ENCODE peak calls at places on chromosomes 13 and 19, in five cellular contexts. U is H1, E is stomach, G is HepG2, M is suprapubic skin. B is an unnamed sample.

GRCh38 chr13:100130930-100131511 is 42.1 kb downstream of the PCCA start:
- DNase-seq in U (no peak), E (no peak), G (no peak), M (no peak), B (no peak)

GRCh38 chr19:23547156-23547555 is 139.9 kb downstream of the ZNF675 start:
- DNase-seq in U (no peak), E (no peak), G (no peak), M (no peak), B (no peak)

GRCh38 chr13:33110713-33111413 is 94.6 kb downstream of the KL start:
- DNase-seq in U (no peak), E (no peak), G (no peak), M (peak), B (peak)

GRCh38 chr13:39485314-39485700 is 117.7 kb downstream of the LHFPL6 start:
- DNase-seq in U (no peak), E (no peak), G (no peak), M (no peak), B (no peak)

GRCh38 chr13:37495046-37495445 is 103.5 kb downstream of the POSTN start:
- DNase-seq in U (no peak), E (no peak), G (no peak), M (no peak), B (no peak)

GRCh38 chr13:106372199-106373160 is 163.0 kb downstream of the EFNB2 start:
- DNase-seq in U (no peak), E (no peak), G (no peak), M (no peak), B (no peak)

GRCh38 chr13:113299951-113300350 is 2.9 kb downstream of the LAMP1 start:
- DNase-seq in U (no peak), E (no peak), G (peak), M (no peak), B (no peak)

GRCh38 chr13:98681017-98681416 is 71.5 kb downstream of the SLC15A1 start:
- DNase-seq in U (no peak), E (no peak), G (no peak), M (no peak), B (no peak)

GRCh38 chr19:47663911-47664771 is 49.1 kb upstream of the EHD2 start:
- DNase-seq in U (no peak), E (peak), G (peak), M (peak), B (peak)

GRCh38 chr19:4639531-4640246 is 373 bp downstream of the TNFAIP8L1 start:
- DNase-seq in U (no peak), E (no peak), G (peak), M (no peak), B (peak)

GRCh38 chr13:103195762-103196161 is 129.5 kb upstream of the SLC10A2 start:
- DNase-seq in U (no peak), E (no peak), G (no peak), M (no peak), B (no peak)

GRCh38 chr13:63198076-63198475 is 1782.4 kb upstream of the PCDH20 start:
- DNase-seq in U (no peak), E (no peak), G (no peak), M (no peak), B (no peak)

GRCh38 chr19:28009696-28010095 is 1203.3 kb downstream of the UQCRFS1 start:
- DNase-seq in U (no peak), E (no peak), G (no peak), M (no peak), B (no peak)

GRCh38 chr19:33826521-33826920 is 29.9 kb downstream of the KCTD15 start:
- DNase-seq in U (peak), E (no peak), G (no peak), M (peak), B (no peak)

GRCh38 chr19:36030264-36031148 is 2.2 kb downstream of the CLIP3 start:
- DNase-seq in U (no peak), E (no peak), G (no peak), M (no peak), B (no peak)

GRCh38 chr19:17977488-17977887 is 10.6 kb downstream of the KCNN1 start:
- DNase-seq in U (no peak), E (no peak), G (no peak), M (no peak), B (no peak)

GRCh38 chr13:70816853-70817252 is 708.6 kb upstream of the KLHL1 start:
- DNase-seq in U (no peak), E (no peak), G (no peak), M (no peak), B (no peak)

DNA sequence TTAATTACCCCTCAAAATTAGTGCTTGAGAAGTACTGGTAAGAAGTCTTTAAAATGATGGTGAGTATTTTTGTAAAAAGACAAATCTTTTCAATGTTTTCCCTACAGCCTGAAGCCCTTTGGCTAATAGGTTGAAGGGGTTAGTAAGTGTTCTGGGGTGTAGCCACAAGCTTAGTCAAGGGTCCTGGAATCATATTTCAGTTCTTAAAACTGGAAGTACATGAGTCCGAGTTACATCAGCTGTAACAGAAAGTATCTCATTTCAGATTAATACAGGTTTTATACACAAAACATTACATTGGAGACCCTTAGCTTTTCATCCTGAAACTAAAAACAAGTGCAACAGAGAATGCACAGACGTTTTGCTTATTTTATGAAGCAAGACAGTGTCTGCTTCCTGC is 52.7 kb upstream of the TEX29 start:
- DNase-seq in U (no peak), E (no peak), G (no peak), M (no peak), B (no peak)
- H3K27ac ChIP-seq in U (no peak), E (no peak), G (no peak), M (no peak), B (no peak)

GRCh38 chr13:57557979-57558529 is 73.5 kb upstream of the PCDH17 start:
- DNase-seq in U (no peak), E (no peak), G (peak), M (no peak), B (no peak)
- TF ChIP-seq EP300 in U (no peak), E (no peak), G (no peak), M (no peak), B (no peak)

DNA sequence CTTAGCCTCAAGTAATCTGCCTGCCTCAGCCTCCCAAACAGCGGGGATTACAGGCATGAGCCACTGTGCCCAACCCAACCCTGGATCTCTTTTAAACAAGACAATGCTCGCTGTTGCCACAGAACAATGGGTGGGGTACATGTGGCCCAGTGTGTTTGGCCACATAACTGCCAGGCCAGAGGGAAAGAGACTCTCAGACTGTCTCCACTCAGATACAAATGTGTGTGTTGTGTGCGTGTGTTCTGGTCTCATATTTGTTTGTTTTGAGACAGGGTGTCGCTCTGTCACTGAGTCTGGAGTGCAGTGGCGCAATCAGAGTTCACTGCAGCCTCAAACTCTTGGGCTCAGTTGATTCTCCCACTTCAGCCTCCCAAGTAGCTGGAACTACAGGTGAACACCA is 25.8 kb downstream of the LDLR start:
- DNase-seq in U (no peak), E (no peak), G (no peak), M (no peak), B (no peak)
- TF ChIP-seq POLR2AphosphoS5 in U (no peak), E (no peak), G (no peak), M (no peak), B (no peak)

GRCh38 chr19:45442927-45443461 is 19.3 kb upstream of the ERCC1 start:
- DNase-seq in U (peak), E (peak), G (no peak), M (peak), B (no peak)

GRCh38 chr19:45446295-45446694 is 21.5 kb upstream of the FOSB start:
- DNase-seq in U (no peak), E (no peak), G (peak), M (no peak), B (no peak)

GRCh38 chr19:45445139-45445538 is 21.4 kb upstream of the ERCC1 start:
- DNase-seq in U (no peak), E (no peak), G (no peak), M (no peak), B (no peak)

GRCh38 chr19:45443462-45444317 is 20.0 kb upstream of the ERCC1 start:
- DNase-seq in U (peak), E (peak), G (peak), M (peak), B (peak)

GRCh38 chr19:45444318-45445041 is 20.8 kb upstream of the ERCC1 start:
- DNase-seq in U (peak), E (peak), G (peak), M (peak), B (peak)
- H3K27ac ChIP-seq in U (peak), E (peak), G (peak), M (peak), B (peak)

GRCh38 chr19:38412491-38412890 is 9.6 kb downstream of the FAM98C start:
- DNase-seq in U (no peak), E (no peak), G (no peak), M (no peak), B (no peak)

GRCh38 chr19:38411041-38411712 is 8.3 kb downstream of the FAM98C start:
- DNase-seq in U (no peak), E (no peak), G (no peak), M (no peak), B (no peak)

GRCh38 chr19:38409631-38410133 is 6.8 kb downstream of the FAM98C start:
- DNase-seq in U (no peak), E (no peak), G (no peak), M (no peak), B (no peak)

GRCh38 chr19:38413416-38413815 is 10.5 kb downstream of the FAM98C start:
- DNase-seq in U (no peak), E (no peak), G (no peak), M (no peak), B (no peak)

DNA sequence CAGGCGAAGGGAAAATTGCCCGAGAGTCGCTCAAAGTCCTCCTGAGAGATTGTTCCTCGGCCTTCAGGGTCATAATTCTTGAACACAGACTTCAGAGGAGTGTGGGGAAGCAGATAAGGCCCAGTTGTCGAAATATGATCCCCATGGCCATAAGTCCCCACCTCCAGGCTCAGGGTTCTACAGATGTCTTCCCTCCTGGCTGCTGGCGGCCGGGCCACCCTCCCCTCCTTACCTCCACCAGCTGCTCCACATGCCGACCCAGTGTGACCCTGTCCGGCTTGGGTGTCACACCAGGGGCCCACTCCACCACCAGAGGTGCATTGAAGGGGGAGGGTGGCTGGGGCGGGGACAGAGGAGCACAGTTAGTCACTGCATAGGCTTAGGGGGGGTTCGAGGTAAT is 10.1 kb downstream of the FAM98C start:
- DNase-seq in U (no peak), E (no peak), G (no peak), M (no peak), B (peak)
- TF ChIP-seq EP300 in U (no peak), E (no peak), G (no peak), M (no peak), B (no peak)

DNA sequence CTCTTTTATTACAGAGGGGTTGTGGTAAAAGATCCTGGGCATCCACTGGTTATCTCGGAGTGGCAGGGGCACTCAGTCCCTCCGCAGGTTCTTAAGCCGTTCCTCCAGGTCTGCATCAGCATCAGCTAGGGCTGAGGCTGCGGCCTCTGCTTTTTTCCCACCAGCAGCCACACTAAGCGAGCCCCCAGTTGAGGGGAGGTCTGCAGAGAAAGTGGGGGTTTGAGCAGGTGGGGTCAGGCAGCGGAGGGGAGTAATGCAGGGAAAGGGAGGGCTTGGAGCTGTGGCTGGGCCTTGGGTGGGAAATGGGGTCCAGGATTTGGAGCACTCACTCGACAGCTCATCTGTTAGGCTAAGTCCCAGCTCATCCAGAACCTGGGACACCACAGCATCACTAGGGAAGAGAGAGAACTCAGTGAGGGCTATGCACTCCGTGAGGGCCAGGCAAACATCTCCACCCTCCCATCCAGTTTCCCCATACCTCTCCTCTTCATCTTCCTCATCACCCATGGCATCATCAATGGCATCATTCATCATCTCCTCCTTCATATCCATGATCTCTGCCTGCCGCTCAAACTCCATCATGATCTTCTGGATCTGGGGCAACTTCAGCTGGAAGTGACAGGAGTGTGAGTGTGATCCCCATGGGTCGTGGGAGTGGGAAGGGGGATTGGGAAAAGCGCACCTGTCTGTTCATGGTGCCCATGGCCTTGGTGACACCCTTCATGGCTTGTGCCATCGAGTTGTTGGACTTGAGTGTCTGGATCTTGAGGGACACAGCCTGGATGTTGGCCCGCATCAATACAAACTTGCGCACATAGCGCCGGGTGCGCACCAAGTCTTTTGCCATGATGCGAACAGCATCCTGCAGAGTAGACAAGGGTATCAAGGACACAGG is 3.1 kb downstream of the CHMP2A start:
- DNase-seq in U (no peak), E (no peak), G (no peak), M (peak), B (no peak)
- TF ChIP-seq POLR2AphosphoS5 in U (peak), E (no peak), G (no peak), M (no peak), B (no peak)